ENCODE peak calls at places on chromosomes 12 and 14, in four cellular contexts. R, L, Y and M are unnamed samples. For H3K4me1 and H3K36me3, the result is how much of the 10 kb centered on the place peaks cover.

GRCh38 chr14:96198430-96199133 is 6.1 kb upstream of the BDKRB2 start:
- DNase-seq in Y (no peak), R (no peak), L (no peak), M (no peak)

GRCh38 chr12:77045183-77045582 is 20.2 kb downstream of the E2F7 start:
- DNase-seq in L (no peak), R (no peak), Y (no peak), M (no peak)

GRCh38 chr14:58395815-58396626 is at the start of gene TOMM20L:
- DNase-seq in L (peak), R (peak), Y (peak), M (peak)

GRCh38 chr14:60161176-60162107 is 3.8 kb downstream of the DHRS7 start:
- DNase-seq in Y (peak), L (no peak), R (peak), M (no peak)

GRCh38 chr14:61585598-61586538 is 109.4 kb upstream of the HIF1A start:
- DNase-seq in Y (peak), L (peak), R (no peak), M (peak)

GRCh38 chr12:131323879-131324278 is 370.2 kb downstream of the ADGRD1 start:
- DNase-seq in Y (no peak), L (no peak), R (no peak), M (no peak)

GRCh38 chr12:12612403-12612802 is 727 bp downstream of the CREBL2 start:
- DNase-seq in Y (no peak), L (no peak), R (peak), M (no peak)

GRCh38 chr14:71651228-71651627 is 281.0 kb upstream of the RGS6 start:
- DNase-seq in Y (peak), L (no peak), R (no peak), M (peak)

GRCh38 chr14:95875831-95876768 is 532 bp upstream of the TUNAR start:
- DNase-seq in Y (no peak), L (no peak), R (no peak), M (no peak)

GRCh38 chr12:100988278-100988625 is 193.7 kb downstream of the ANO4 start:
- DNase-seq in L (no peak), R (no peak), Y (no peak), M (no peak)

GRCh38 chr14:103361868-103362267 is 23.3 kb upstream of the MARK3 start:
- DNase-seq in L (no peak), R (no peak), Y (no peak), M (no peak)

GRCh38 chr12:62957233-62957953 is 22.4 kb upstream of the PPM1H start:
- DNase-seq in Y (no peak), L (no peak), R (no peak), M (no peak)

GRCh38 chr14:71133296-71133695 is 226.0 kb downstream of the PCNX1 start:
- DNase-seq in R (no peak), Y (no peak), L (no peak), M (no peak)

GRCh38 chr12:43847427-43847826 is 11.5 kb downstream of the TMEM117 start:
- DNase-seq in Y (no peak), R (no peak), L (no peak), M (no peak)

GRCh38 chr12:79020106-79020505 is 155.5 kb downstream of the SYT1 start:
- DNase-seq in Y (no peak), R (no peak), L (no peak), M (no peak)

GRCh38 chr12:56988207-56988739 is 18.1 kb downstream of the ZBTB39 start:
- DNase-seq in L (no peak), Y (no peak), R (no peak), M (no peak)

GRCh38 chr12:47821346-47821706 is 1.6 kb upstream of the HDAC7 start:
- DNase-seq in Y (peak), R (no peak), L (no peak), M (no peak)

DNA sequence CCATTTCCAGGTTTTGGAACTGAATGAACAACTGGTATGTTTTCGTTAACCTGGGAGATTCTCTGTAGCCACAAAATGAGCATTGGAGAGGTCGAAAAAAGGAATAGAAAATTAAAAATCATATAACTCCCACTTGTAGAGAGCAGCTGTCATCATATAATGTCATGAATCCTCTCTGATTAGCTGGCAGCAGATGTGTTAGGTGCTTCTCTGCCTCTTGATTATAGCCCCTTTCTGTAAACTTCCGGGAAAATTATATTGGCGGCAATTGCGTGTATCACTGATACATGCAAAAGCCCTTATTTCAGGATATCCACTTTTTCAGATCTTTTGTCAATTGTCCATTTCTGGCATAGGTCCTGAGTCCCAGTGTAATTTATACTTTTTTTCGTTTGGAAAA is 31.7 kb downstream of the FGD4 start:
- DNase-seq in Y (no peak), R (no peak), L (no peak), M (no peak)
- H3K27ac ChIP-seq in Y (no peak), R (no peak), L (no peak), M (no peak)

GRCh38 chr12:108307006-108307405 is 32.1 kb downstream of the CMKLR1 start:
- DNase-seq in Y (peak), R (no peak), L (no peak), M (no peak)
- H3K4me1 ChIP-seq in Y (half or more), R (under half), L (under half), M (under half)

GRCh38 chr12:49094966-49095365 is 365 bp upstream of the DHH start:
- DNase-seq in L (no peak), R (no peak), Y (no peak), M (no peak)

GRCh38 chr12:49100380-49100779 is 5.8 kb upstream of the DHH start:
- DNase-seq in Y (no peak), R (no peak), L (no peak), M (no peak)

GRCh38 chr12:49098703-49099102 is 4.1 kb upstream of the DHH start:
- DNase-seq in L (no peak), Y (no peak), R (no peak), M (no peak)

GRCh38 chr12:49097381-49097780 is 2.8 kb upstream of the DHH start:
- DNase-seq in R (no peak), L (no peak), Y (no peak), M (no peak)

DNA sequence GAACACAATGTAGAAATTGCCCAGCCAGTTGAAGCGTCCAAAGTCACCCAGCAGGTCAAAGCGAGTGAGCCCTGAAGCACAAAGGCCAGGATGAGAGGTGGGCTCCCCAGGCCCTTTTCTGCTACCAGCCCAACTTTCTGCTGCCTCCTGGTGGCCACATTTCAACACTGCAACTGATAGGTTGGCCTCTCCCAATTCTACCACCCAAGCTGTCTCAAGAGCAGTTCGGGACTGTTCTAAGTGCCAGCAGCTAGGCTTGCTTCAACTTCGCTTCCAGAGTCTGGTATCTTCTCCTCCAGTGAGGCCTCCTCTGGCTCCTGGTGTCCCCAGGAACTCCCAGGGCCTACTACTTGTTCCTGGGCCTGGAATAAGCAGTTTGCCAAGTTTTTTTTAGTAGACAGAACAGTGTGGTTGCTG is 3.4 kb upstream of the DHH start:
- DNase-seq in R (peak), L (peak), Y (peak), M (no peak)
- H3K36me3 ChIP-seq in R (under half), L (half or more), Y (half or more), M (half or more)

DNA sequence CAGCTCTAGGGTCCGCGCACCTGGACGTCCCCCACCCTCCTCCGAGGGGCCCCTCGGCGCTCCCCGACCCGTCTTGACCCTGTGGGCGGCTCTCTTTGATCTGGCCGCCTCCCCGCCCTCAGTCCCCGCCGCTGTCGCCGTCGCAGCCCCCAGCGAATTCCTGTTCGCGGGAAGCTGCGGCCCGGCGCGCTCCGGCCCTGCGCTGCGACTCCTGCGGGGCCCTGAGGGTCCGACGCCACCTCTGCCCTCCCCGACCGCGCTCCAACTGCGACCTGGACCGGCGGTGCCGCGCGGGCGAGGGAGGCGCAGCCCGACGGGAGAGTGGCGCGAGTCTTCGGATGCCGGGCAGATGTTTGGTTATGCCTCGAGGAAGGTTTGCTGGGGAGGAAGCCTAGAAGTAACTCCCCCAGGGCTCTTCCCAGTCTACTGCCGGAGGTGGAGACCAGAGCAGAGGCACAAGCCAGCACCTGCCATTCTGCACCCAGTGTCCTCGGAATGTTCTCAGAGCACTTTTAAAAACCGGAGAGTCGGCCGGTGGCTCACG is 440 bp upstream of the ISM2 start:
- DNase-seq in Y (peak), R (peak), L (peak), M (no peak)
- H3K27ac ChIP-seq in Y (no peak), R (no peak), L (no peak), M (no peak)